ENCODE peak calls at places on chromosome 13, in nine cellular contexts. U, G, R, F, S, E, T, C and A are unnamed samples. For H3K27me3 and H3K9me3, the result is how much of the 10 kb centered on the place peaks cover.

GRCh38 chr13:36981156-36981743 is 17.9 kb downstream of the ALG5 start:
- DNase-seq in U (peak), G (peak), R (no peak), F (peak), S (peak), E (no peak), T (no peak), C (no peak), A (no peak)

GRCh38 chr13:95533545-95534135 is 18.9 kb upstream of the CLDN10 start:
- DNase-seq in U (peak), G (peak), R (no peak), F (no peak), S (no peak), E (no peak), T (no peak), C (no peak), A (no peak)

GRCh38 chr13:33728271-33729037 is 89.5 kb upstream of the RFC3 start:
- DNase-seq in U (peak), G (no peak), R (no peak), F (no peak), S (peak), E (no peak), T (no peak), C (no peak), A (peak)

GRCh38 chr13:45296259-45296658 is 44.7 kb downstream of the TPT1 start:
- DNase-seq in U (peak), G (no peak), R (no peak), F (no peak), S (no peak), E (no peak), T (no peak), C (no peak), A (no peak)

GRCh38 chr13:93670858-93671257 is 444.3 kb downstream of the GPC6 start:
- DNase-seq in U (no peak), G (no peak), R (no peak), F (no peak), S (no peak), E (no peak), T (no peak), C (no peak), A (no peak)

GRCh38 chr13:79395881-79396280 is 10.2 kb downstream of the RBM26 start:
- DNase-seq in U (no peak), G (no peak), R (no peak), F (no peak), S (no peak), E (no peak), T (no peak), C (no peak), A (no peak)

GRCh38 chr13:50320297-50320862 is 305.1 kb downstream of the KCNRG start:
- DNase-seq in U (peak), G (no peak), R (no peak), F (peak), S (no peak), E (no peak), T (no peak), C (peak), A (no peak)

GRCh38 chr13:90562388-90562787 is 785.1 kb upstream of the MIR17HG start:
- DNase-seq in U (no peak), G (no peak), R (no peak), F (no peak), S (no peak), E (no peak), T (no peak), C (no peak), A (no peak)

GRCh38 chr13:37403776-37404497 is 194.6 kb downstream of the POSTN start:
- DNase-seq in U (no peak), G (no peak), R (no peak), F (peak), S (no peak), E (no peak), T (no peak), C (no peak), A (peak)

GRCh38 chr13:51539887-51540286 is 44.4 kb upstream of the WDFY2 start:
- DNase-seq in U (no peak), G (no peak), R (no peak), F (no peak), S (no peak), E (no peak), T (no peak), C (no peak), A (no peak)

GRCh38 chr13:28322256-28322895 is 172.6 kb downstream of the FLT1 start:
- DNase-seq in U (peak), G (no peak), R (no peak), F (peak), S (no peak), E (no peak), T (no peak), C (no peak), A (no peak)

GRCh38 chr13:79915386-79915785 is 425.5 kb downstream of the SPRY2 start:
- DNase-seq in U (no peak), G (no peak), R (no peak), F (no peak), S (no peak), E (no peak), T (no peak), C (no peak), A (no peak)

GRCh38 chr13:91216928-91217700 is 130.4 kb upstream of the MIR17HG start:
- DNase-seq in U (no peak), G (peak), R (no peak), F (no peak), S (no peak), E (no peak), T (no peak), C (peak), A (no peak)

GRCh38 chr13:57633141-57633949 is 1.8 kb downstream of the PCDH17 start:
- DNase-seq in U (peak), G (peak), R (no peak), F (peak), S (no peak), E (peak), T (peak), C (no peak), A (no peak)

GRCh38 chr13:92967923-92968322 is 258.7 kb upstream of the GPC6 start:
- DNase-seq in U (no peak), G (peak), R (no peak), F (no peak), S (peak), E (no peak), T (no peak), C (peak), A (no peak)

GRCh38 chr13:43749503-43749902 is 37.3 kb downstream of the ENOX1 start:
- DNase-seq in U (no peak), G (no peak), R (no peak), F (no peak), S (no peak), E (no peak), T (no peak), C (no peak), A (no peak)

GRCh38 chr13:67192751-67193150 is 37.4 kb downstream of the PCDH9 start:
- DNase-seq in U (no peak), G (no peak), R (no peak), F (no peak), S (no peak), E (no peak), T (no peak), C (no peak), A (no peak)

GRCh38 chr13:98384739-98385138 is 192.2 kb downstream of the STK24 start:
- DNase-seq in U (no peak), G (no peak), R (no peak), F (peak), S (no peak), E (no peak), T (no peak), C (no peak), A (no peak)

GRCh38 chr13:48532146-48532472 is 771 bp downstream of the RCBTB2 start:
- DNase-seq in U (no peak), G (peak), R (no peak), F (peak), S (peak), E (no peak), T (no peak), C (no peak), A (peak)

GRCh38 chr13:60286707-60287106 is 110.3 kb upstream of the TDRD3 start:
- DNase-seq in U (no peak), G (no peak), R (no peak), F (no peak), S (no peak), E (no peak), T (no peak), C (no peak), A (no peak)

GRCh38 chr13:88183440-88183839 is 512.3 kb downstream of the SLITRK5 start:
- DNase-seq in U (no peak), G (no peak), R (no peak), F (no peak), S (no peak), E (no peak), T (no peak), C (no peak), A (no peak)

GRCh38 chr13:105346141-105346766 is 1189.2 kb downstream of the EFNB2 start:
- DNase-seq in U (peak), G (no peak), R (no peak), F (peak), S (no peak), E (no peak), T (no peak), C (no peak), A (peak)

GRCh38 chr13:46179576-46180368 is 2.2 kb downstream of the LCP1 start:
- DNase-seq in U (no peak), G (no peak), R (peak), F (no peak), S (no peak), E (peak), T (no peak), C (no peak), A (no peak)

GRCh38 chr13:40974460-40975407 is 44.4 kb downstream of the ELF1 start:
- DNase-seq in U (peak), G (peak), R (no peak), F (peak), S (peak), E (no peak), T (no peak), C (peak), A (no peak)

GRCh38 chr13:112506046-112506445 is 81.9 kb downstream of the TUBGCP3 start:
- DNase-seq in U (no peak), G (no peak), R (no peak), F (no peak), S (no peak), E (no peak), T (no peak), C (no peak), A (no peak)

GRCh38 chr13:65307056-65307455 is 1923.1 kb downstream of the PCDH9 start:
- DNase-seq in U (no peak), G (no peak), R (no peak), F (no peak), S (no peak), E (no peak), T (no peak), C (no peak), A (no peak)

GRCh38 chr13:110607675-110608224 is 7.6 kb upstream of the NAXD start:
- DNase-seq in U (no peak), G (no peak), R (no peak), F (no peak), S (no peak), E (no peak), T (no peak), C (no peak), A (no peak)

GRCh38 chr13:35720690-35721554 is 244.4 kb upstream of the MAB21L1 start:
- DNase-seq in U (peak), G (peak), R (no peak), F (no peak), S (no peak), E (no peak), T (no peak), C (peak), A (peak)

GRCh38 chr13:93977986-93978385 is 501.5 kb downstream of the DCT start:
- DNase-seq in U (no peak), G (no peak), R (no peak), F (peak), S (no peak), E (no peak), T (no peak), C (no peak), A (no peak)

DNA sequence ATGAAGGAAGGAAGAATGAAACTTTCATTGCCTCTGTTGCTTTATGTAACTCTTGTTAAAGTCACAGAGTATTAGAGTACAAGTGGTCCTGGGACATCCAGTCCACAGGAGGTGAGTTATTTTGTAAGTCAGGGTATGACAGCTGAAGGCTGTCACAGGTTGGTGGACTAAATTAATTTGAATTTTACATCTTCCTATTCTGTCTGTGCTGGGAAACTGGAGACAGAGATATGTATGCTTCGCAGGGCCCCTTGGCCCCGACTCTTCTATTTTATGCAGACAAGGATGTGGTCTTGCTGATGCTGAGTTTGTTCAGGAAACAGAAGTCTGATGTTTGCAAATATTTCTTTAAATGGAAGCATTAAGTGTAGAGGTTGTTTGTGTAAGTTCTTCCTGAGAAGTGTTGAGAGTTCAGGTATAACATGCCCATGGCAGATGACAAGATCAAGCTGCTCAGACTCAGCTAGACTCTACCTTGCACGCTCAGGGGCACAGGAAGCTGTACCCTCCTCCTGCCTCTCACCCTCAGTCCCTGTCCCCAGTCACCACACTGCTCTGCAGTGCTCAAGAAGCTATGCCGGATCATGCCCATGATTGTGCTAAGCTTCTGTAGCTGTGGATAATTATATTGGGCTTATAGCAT is 23.4 kb downstream of the RASL11A start:
- DNase-seq in U (no peak), G (no peak), R (no peak), F (no peak), S (peak), E (no peak), T (no peak), C (no peak), A (no peak)
- H3K27me3 ChIP-seq in U (under half), G (under half), R (under half), F (under half), S (under half), E (under half), T (under half), C (under half), A (under half)

GRCh38 chr13:107043016-107043957 is 475.4 kb upstream of the ARGLU1 start:
- DNase-seq in U (no peak), G (no peak), R (no peak), F (peak), S (no peak), E (no peak), T (peak), C (no peak), A (peak)
- H3K4me3 ChIP-seq in U (no peak), G (no peak), R (no peak), F (no peak), S (no peak), E (no peak), T (no peak), C (no peak), A (no peak)

GRCh38 chr13:113962975-113963374 is 10.9 kb downstream of the C13orf46 start:
- DNase-seq in U (no peak), G (no peak), R (no peak), F (no peak), S (no peak), E (peak), T (peak), C (no peak), A (no peak)

GRCh38 chr13:113959198-113959597 is 14.7 kb downstream of the C13orf46 start:
- DNase-seq in U (peak), G (no peak), R (no peak), F (no peak), S (no peak), E (no peak), T (no peak), C (no peak), A (no peak)

GRCh38 chr13:113958373-113958772 is 15.5 kb downstream of the C13orf46 start:
- DNase-seq in U (no peak), G (no peak), R (no peak), F (no peak), S (no peak), E (no peak), T (no peak), C (no peak), A (no peak)

GRCh38 chr13:113962386-113962785 is 11.5 kb downstream of the C13orf46 start:
- DNase-seq in U (no peak), G (no peak), R (no peak), F (no peak), S (no peak), E (peak), T (peak), C (no peak), A (no peak)

DNA sequence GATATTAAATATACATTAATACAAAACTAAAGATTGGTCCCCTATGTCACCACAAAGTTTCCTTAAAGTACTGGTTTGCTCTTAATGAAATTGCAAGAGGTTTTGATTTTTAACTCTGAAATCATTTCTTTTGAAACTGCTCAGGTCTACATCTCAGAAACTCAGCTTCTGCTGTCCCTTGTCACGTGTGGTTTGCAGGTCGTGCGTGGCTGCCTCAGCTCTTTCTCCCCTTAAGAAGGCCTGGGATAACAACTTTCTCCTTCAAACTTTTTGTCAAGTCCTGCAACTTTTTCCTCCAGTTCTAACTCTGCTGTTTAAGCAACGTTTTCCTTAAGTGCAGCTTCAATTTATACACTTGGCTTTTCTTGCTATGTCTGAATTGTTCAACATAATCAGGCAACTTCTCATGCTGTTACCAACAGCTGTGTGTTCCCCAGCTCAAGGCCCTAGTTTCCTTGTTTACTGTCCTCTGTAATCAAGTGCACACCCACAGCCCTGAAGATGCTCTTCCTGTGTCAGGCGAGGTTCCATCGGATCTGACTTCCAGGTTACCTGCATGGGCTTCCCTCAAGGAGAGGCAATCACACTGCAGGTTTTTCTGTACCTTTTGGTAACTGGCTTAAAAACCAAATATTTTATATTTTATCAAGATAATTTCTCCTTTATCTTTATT is 13.5 kb downstream of the C13orf46 start:
- DNase-seq in U (no peak), G (no peak), R (no peak), F (no peak), S (no peak), E (no peak), T (no peak), C (no peak), A (no peak)
- H3K9me3 ChIP-seq in U (under half), G (under half), R (under half), F (under half), S (under half), E (under half), T (under half), C (under half), A (under half)

GRCh38 chr13:21670006-21670882 is 629 bp upstream of the FGF9 start:
- DNase-seq in U (peak), G (peak), R (peak), F (peak), S (peak), E (peak), T (peak), C (peak), A (peak)

GRCh38 chr13:21668665-21669599 is 1.9 kb upstream of the FGF9 start:
- DNase-seq in U (no peak), G (peak), R (no peak), F (peak), S (peak), E (peak), T (no peak), C (no peak), A (peak)

GRCh38 chr13:21671793-21672680 is 1.2 kb downstream of the FGF9 start:
- DNase-seq in U (no peak), G (peak), R (no peak), F (no peak), S (peak), E (no peak), T (no peak), C (no peak), A (no peak)

GRCh38 chr13:21672811-21673591 is 2.1 kb downstream of the FGF9 start:
- DNase-seq in U (no peak), G (peak), R (no peak), F (no peak), S (no peak), E (no peak), T (no peak), C (no peak), A (no peak)

DNA sequence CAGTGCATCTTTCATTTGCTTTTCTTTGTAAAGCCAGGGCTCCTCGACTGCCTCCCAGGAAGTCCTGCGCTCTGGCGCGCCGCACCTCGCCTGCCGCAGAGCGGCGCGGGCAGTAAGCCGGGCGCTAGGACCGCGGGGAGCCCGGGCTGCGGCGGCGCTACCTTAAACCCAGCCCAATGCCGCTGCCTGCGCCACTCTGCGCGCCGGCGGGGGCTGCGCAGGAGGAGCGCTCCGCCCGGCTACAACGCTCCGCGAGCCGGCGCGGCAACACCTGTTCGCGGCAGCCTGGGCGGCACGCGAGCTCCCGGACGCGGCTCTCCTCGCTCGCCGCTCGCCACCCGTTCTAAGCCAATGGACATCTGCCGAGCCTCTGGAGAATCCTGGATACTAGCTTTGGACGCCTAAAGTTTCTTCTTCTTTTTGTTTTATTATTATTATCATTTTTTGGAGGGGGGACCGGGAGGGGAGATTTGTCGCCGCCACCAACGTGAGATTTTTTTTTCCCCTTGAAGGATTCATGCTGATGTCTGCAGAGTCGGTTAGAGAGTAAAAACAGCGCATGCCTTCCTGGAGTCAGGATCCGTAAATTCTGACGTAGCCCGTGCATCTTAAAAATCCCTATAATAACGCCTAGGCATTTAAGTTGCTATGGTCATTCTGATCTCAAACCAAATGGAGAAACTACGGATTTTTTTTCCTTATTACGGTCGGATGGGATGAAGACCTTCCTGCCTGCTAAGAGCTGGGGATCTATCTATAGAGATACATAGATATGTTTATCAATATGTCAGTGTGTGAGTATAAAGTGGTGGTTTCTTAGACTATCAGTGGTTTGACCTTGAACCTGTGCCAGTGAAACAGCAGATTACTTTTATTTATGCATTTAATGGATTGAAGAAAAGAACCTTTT is at the start of gene FGF9:
- DNase-seq in U (peak), G (peak), R (peak), F (peak), S (peak), E (peak), T (peak), C (peak), A (peak)
- H3K27me3 ChIP-seq in U (half or more), G (half or more), R (under half), F (under half), S (under half), E (under half), T (under half), C (under half), A (under half)

DNA sequence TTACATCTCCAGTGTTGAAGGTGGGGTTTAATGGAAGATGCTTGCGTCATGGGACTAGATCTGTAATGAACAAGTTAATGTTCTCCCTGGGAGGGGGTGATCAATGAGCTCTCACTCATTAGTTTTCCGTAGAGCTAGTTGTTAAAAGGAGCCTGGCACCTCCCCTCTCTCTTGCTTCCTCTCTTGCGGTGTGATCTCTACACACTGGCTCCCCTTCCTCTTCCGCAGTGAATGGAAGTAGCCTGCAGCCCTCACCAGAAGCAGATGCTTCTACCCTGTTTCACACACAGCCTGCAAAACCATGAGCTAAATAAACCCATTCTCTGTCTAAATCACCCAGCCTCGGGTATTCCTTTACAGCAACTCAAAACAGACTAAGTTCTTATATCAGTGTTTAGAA is 318.8 kb downstream of the SLITRK1 start:
- DNase-seq in U (no peak), G (peak), R (no peak), F (no peak), S (no peak), E (no peak), T (no peak), C (no peak), A (no peak)
- H3K4me3 ChIP-seq in U (no peak), G (no peak), R (no peak), F (no peak), S (no peak), E (no peak), T (no peak), C (no peak), A (no peak)